ENCODE peak calls at places on chromosomes 16 and 17, in seven cellular contexts. S is dorsolateral prefrontal cortex, X is GM23338, C is retinal pigment epithelial cell, J is uterus, Q is cardiac muscle cell, P is astrocyte of the spinal cord. L is an unnamed sample.
A peak's percentile ranks its signal among the peaks of the same experiment; 100 is the strongest.

GRCh38 chr16:4415538-4416199 is 727 bp downstream of the CORO7 start:
- DNase-seq in S (peak; percentile 32), X (peak; percentile 69), C (no peak), J (no peak), Q (peak; percentile 27), P (no peak), L (no peak)

GRCh38 chr17:8151641-8152111 is 528 bp downstream of the PER1 start:
- DNase-seq in S (peak; percentile 79), X (peak; percentile 54), C (no peak), J (peak; percentile 96), Q (peak; percentile 56), P (peak; percentile 71), L (no peak)

GRCh38 chr17:48643697-48644012 is 17.5 kb upstream of the HOXB9 start:
- DNase-seq in S (no peak), X (no peak), C (no peak), J (no peak), Q (no peak), P (no peak), L (no peak)

GRCh38 chr16:6157806-6158205 is 1060.2 kb upstream of the EEF2KMT start:
- DNase-seq in S (no peak), X (no peak), C (no peak), J (no peak), Q (no peak), P (no peak), L (no peak)

GRCh38 chr16:67860589-67861398 is 12.1 kb upstream of the EDC4 start:
- DNase-seq in S (no peak), X (no peak), C (no peak), J (no peak), Q (no peak), P (no peak), L (no peak)

GRCh38 chr17:7296189-7296861 is 1.9 kb upstream of the YBX2 start:
- DNase-seq in S (peak; percentile 58), X (peak; percentile 94), C (no peak), J (peak; percentile 78), Q (peak; percentile 92), P (peak; percentile 68), L (no peak)

GRCh38 chr16:50196736-50197135 is 43.6 kb downstream of the TENT4B start:
- DNase-seq in S (no peak), X (no peak), C (no peak), J (no peak), Q (no peak), P (peak; percentile 19), L (no peak)

GRCh38 chr17:42950044-42950783 is 14.0 kb downstream of the AARSD1 start:
- DNase-seq in S (no peak), X (no peak), C (no peak), J (no peak), Q (no peak), P (no peak), L (no peak)

GRCh38 chr17:39357978-39358377 is 43.4 kb downstream of the FBXL20 start:
- DNase-seq in S (no peak), X (peak; percentile 21), C (no peak), J (no peak), Q (no peak), P (no peak), L (no peak)

GRCh38 chr17:28086519-28086918 is 44.0 kb downstream of the NLK start:
- DNase-seq in S (no peak), X (no peak), C (no peak), J (no peak), Q (no peak), P (peak; percentile 41), L (no peak)

GRCh38 chr17:17042851-17043667 is 802 bp downstream of the MPRIP start:
- DNase-seq in S (no peak), X (peak; percentile 54), C (no peak), J (no peak), Q (peak; percentile 28), P (peak; percentile 43), L (no peak)

GRCh38 chr17:82965371-82965770 is 114.0 kb upstream of the METRNL start:
- DNase-seq in S (no peak), X (no peak), C (no peak), J (no peak), Q (no peak), P (no peak), L (no peak)

GRCh38 chr17:17253445-17253844 is 16.5 kb upstream of the FLCN start:
- DNase-seq in S (no peak), X (no peak), C (no peak), J (no peak), Q (no peak), P (no peak), L (no peak)

GRCh38 chr16:11308493-11309283 is 27.6 kb upstream of the PRM1 start:
- DNase-seq in S (no peak), X (no peak), C (no peak), J (no peak), Q (no peak), P (no peak), L (no peak)

GRCh38 chr17:43840814-43841213 is 6.2 kb upstream of the CD300LG start:
- DNase-seq in S (no peak), X (peak; percentile 46), C (no peak), J (no peak), Q (peak; percentile 31), P (no peak), L (no peak)

GRCh38 chr17:81863833-81864768 is 3.8 kb upstream of the P4HB start:
- DNase-seq in S (no peak), X (peak; percentile 58), C (no peak), J (no peak), Q (no peak), P (no peak), L (no peak)

GRCh38 chr16:67000384-67001158 is 12.2 kb downstream of the CES4A start:
- DNase-seq in S (peak; percentile 72), X (peak; percentile 79), C (no peak), J (peak; percentile 61), Q (peak; percentile 70), P (peak; percentile 13), L (no peak)

GRCh38 chr17:76558210-76559095 is 18.6 kb downstream of the PRCD start:
- DNase-seq in S (no peak), X (no peak), C (no peak), J (no peak), Q (no peak), P (peak; percentile 32), L (no peak)

GRCh38 chr17:75181110-75181509 is 1.6 kb downstream of the SUMO2 start:
- DNase-seq in S (no peak), X (no peak), C (no peak), J (no peak), Q (no peak), P (no peak), L (no peak)

GRCh38 chr16:75064403-75065148 is 52.0 kb downstream of the LDHD start:
- DNase-seq in S (no peak), X (no peak), C (no peak), J (no peak), Q (no peak), P (no peak), L (no peak)

DNA sequence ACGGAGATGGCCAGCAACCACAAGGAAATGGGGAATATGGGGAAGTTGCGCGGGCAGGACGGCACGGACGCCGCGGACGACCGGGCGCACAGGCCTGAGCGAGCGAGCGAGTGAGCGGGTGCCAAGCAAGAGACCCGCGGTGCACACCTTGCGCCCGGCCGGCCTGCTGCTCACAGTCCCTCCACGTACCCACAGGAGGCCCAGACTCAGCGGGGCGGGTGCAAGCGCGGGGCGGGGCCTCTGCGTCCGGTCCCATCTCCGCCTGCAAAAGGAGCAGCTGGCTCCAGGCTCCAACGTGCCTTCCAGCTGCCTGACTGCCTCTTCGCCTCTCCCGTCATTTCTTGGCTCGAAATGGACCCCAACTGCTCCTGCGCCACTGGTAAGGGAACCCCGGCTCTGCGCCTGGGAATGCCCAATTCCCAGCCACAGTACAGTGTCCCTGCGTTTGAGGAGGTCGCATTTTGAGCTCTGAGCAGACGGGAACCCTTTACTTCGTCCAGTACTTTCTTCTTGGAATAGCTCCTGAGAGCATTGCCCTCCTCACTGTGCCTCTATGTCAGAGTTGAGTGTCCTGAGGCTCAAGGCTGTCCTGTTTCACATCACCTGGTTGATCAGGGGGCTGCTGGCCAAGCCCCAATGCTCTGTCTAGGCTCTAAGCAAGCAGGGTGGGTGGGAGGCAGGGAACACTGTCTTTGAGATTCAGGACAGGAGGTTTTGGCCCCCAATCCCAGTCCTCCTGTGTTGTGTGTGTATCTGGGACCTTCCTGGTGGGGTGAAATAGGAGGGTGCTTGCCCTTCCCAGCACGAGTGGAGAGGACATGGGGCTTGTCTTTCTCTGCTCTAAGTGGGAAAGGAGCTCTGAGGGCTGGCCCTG is 8.1 kb upstream of the MT1E start:
- DNase-seq in S (no peak), X (peak; percentile 70), C (no peak), J (peak; percentile 65), Q (peak; percentile 23), P (peak; percentile 62), L (no peak)
- H3K4me3 ChIP-seq in S (peak overlapping the region; percentile 32), X (peak overlapping the region; percentile 73), C (peak overlapping the region; percentile 37), J (peak overlapping the region; percentile 4), Q (no peak overlapping the region), P (peak overlapping the region; percentile 8), L (peak overlapping the region; percentile 25)

DNA sequence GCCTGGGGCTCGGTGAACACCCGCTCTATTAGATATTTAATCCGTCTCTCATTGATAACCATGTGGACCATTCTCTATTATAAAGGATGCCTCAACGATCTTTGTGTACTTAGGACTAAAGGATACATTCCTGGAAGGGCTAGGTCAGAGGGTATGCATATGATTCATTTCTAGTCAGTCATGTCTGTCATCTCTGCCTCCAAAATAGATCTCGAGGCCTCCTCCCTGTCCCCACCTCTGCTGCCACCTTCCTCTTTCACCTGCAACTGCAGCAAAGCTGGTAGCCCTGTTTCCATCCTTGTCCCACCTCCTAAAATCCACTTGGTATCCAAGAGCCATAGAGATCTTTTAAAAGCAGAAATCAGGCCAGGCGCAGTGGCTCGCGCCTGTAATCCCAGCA is 121.5 kb downstream of the KATNIP start:
- DNase-seq in S (no peak), X (peak; percentile 53), C (no peak), J (no peak), Q (no peak), P (no peak), L (no peak)
- TF ChIP-seq CTCF in S (no peak), X (peak; percentile 45), C (no peak), J (no peak), Q (no peak), P (no peak), L (no peak)

GRCh38 chr17:57834146-57834741 is 15.6 kb downstream of the MRPS23 start:
- DNase-seq in S (peak; percentile 44), X (peak; percentile 78), C (no peak), J (no peak), Q (no peak), P (peak; percentile 46), L (no peak)

GRCh38 chr17:57830880-57831279 is 19.0 kb downstream of the MRPS23 start:
- DNase-seq in S (no peak), X (no peak), C (no peak), J (no peak), Q (no peak), P (no peak), L (no peak)

GRCh38 chr17:57832299-57832698 is 17.5 kb downstream of the MRPS23 start:
- DNase-seq in S (no peak), X (no peak), C (no peak), J (no peak), Q (no peak), P (no peak), L (no peak)

GRCh38 chr17:57833597-57833939 is 16.3 kb downstream of the MRPS23 start:
- DNase-seq in S (no peak), X (no peak), C (no peak), J (no peak), Q (no peak), P (no peak), L (no peak)

GRCh38 chr17:57832711-57833596 is 16.9 kb downstream of the MRPS23 start:
- DNase-seq in S (peak; percentile 61), X (peak; percentile 92), C (no peak), J (peak; percentile 60), Q (peak; percentile 85), P (peak; percentile 78), L (no peak)
- H3K4me3 ChIP-seq in S (peak overlapping the region; percentile 28), X (peak overlapping the region; percentile 47), C (peak overlapping the region; percentile 45), J (peak overlapping the region; percentile 22), Q (peak overlapping the region; percentile 27), P (peak overlapping the region; percentile 29), L (peak overlapping the region; percentile 58)

GRCh38 chr17:4008082-4008435 is 43.8 kb upstream of the ATP2A3 start:
- DNase-seq in S (no peak), X (peak; percentile 41), C (no peak), J (no peak), Q (peak; percentile 42), P (no peak), L (no peak)
- TF ChIP-seq CTCF in S (no peak), X (peak; percentile 69), C (peak; percentile 18), J (no peak), Q (peak; percentile 21), P (no peak), L (no peak)

L was measured in AG04449.